ENCODE peak calls at places on chromosomes 3 and 15, in nine cellular contexts. H is cardiac muscle cell; F is Caco-2; W is CD4-positive, alpha-beta T cell; Z is mammary epithelial cell; V is upper lobe of right lung; I is PC-9; G is lung; A is breast epithelium. O is an unnamed sample. For H3K9me3, the result is how much of the 10 kb centered on the place peaks cover.

GRCh38 chr3:143150979-143151726 is 31.6 kb downstream of the CHST2 start:
- DNase-seq in H (no peak), F (no peak), W (no peak), Z (no peak), V (no peak), I (no peak), G (no peak), A (no peak), O (peak)

GRCh38 chr3:132253262-132253878 is 63.8 kb upstream of the ACP3 start:
- DNase-seq in H (peak), F (no peak), W (no peak), Z (peak), V (no peak), I (peak), G (no peak), A (no peak), O (no peak)

GRCh38 chr3:78979083-78979482 is 788.7 kb downstream of the ROBO1 start:
- DNase-seq in H (no peak), F (no peak), W (no peak), Z (no peak), V (no peak), I (no peak), G (no peak), A (no peak), O (no peak)

GRCh38 chr15:82183121-82184031 is 79.2 kb downstream of the EFL1 start:
- DNase-seq in H (no peak), F (no peak), W (no peak), Z (peak), V (no peak), I (no peak), G (no peak), A (no peak), O (no peak)

GRCh38 chr3:127012091-127012490 is 29.2 kb downstream of the PLXNA1 start:
- DNase-seq in H (no peak), F (no peak), W (no peak), Z (no peak), V (no peak), I (no peak), G (no peak), A (no peak), O (no peak)

GRCh38 chr15:69895202-69895601 is 202.5 kb downstream of the TLE3 start:
- DNase-seq in H (no peak), F (no peak), W (no peak), Z (no peak), V (no peak), I (no peak), G (no peak), A (no peak), O (no peak)

GRCh38 chr3:195085356-195086130 is 185.4 kb downstream of the XXYLT1 start:
- DNase-seq in H (no peak), F (no peak), W (no peak), Z (no peak), V (peak), I (no peak), G (no peak), A (peak), O (no peak)

GRCh38 chr3:31671976-31672375 is 139.3 kb downstream of the STT3B start:
- DNase-seq in H (peak), F (no peak), W (no peak), Z (no peak), V (no peak), I (no peak), G (peak), A (no peak), O (no peak)

GRCh38 chr3:126417461-126418255 is 22.9 kb downstream of the CFAP100 start:
- DNase-seq in H (no peak), F (peak), W (no peak), Z (no peak), V (peak), I (no peak), G (no peak), A (peak), O (no peak)

GRCh38 chr3:181851063-181851462 is 139.3 kb downstream of the SOX2 start:
- DNase-seq in H (no peak), F (peak), W (no peak), Z (no peak), V (no peak), I (peak), G (no peak), A (no peak), O (no peak)

GRCh38 chr3:32325957-32326356 is 65.7 kb upstream of the CMTM7 start:
- DNase-seq in H (no peak), F (no peak), W (no peak), Z (peak), V (no peak), I (no peak), G (no peak), A (no peak), O (no peak)

GRCh38 chr3:123143669-123144411 is 57.9 kb upstream of the SEC22A start:
- DNase-seq in H (peak), F (peak), W (no peak), Z (no peak), V (peak), I (peak), G (no peak), A (no peak), O (no peak)

GRCh38 chr3:75396316-75396802 is 267.8 kb upstream of the FRG2C start:
- DNase-seq in H (no peak), F (no peak), W (no peak), Z (no peak), V (peak), I (no peak), G (no peak), A (no peak), O (no peak)

GRCh38 chr15:89672221-89673161 is 6.7 kb downstream of the PLIN1 start:
- DNase-seq in H (no peak), F (no peak), W (no peak), Z (no peak), V (no peak), I (no peak), G (no peak), A (no peak), O (no peak)

GRCh38 chr3:97388774-97389173 is 375.8 kb upstream of the ARL6 start:
- DNase-seq in H (no peak), F (no peak), W (no peak), Z (no peak), V (no peak), I (no peak), G (no peak), A (no peak), O (no peak)

GRCh38 chr3:16484216-16484615 is 29.3 kb downstream of the RFTN1 start:
- DNase-seq in H (no peak), F (no peak), W (no peak), Z (no peak), V (no peak), I (no peak), G (no peak), A (no peak), O (no peak)

GRCh38 chr3:94305835-94306685 is 243.2 kb downstream of the NSUN3 start:
- DNase-seq in H (no peak), F (peak), W (no peak), Z (no peak), V (no peak), I (no peak), G (no peak), A (no peak), O (no peak)
- H3K9me3 ChIP-seq in H (under half), F (under half), W (under half), Z (under half), V (under half), I (under half), G (under half), A (under half), O (under half)

DNA sequence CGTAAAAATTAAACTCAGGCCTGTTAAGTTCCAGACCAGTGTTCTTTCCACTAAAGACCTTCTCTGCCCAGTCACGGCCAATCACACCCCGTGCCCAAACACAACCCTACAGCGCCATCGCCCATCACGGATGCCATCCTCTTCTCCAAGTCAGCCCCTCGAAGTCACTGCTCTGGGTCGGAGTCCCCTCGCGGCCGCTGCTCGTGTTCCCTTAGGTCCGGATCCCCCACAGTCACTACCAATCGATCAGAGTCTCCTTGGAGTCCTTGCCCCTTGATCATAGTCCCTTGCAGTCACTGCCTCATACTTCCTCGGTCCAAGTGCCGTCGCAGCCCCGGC is 491 bp downstream of the PCYT1A start:
- DNase-seq in H (no peak), F (no peak), W (peak), Z (peak), V (no peak), I (no peak), G (peak), A (no peak), O (peak)
- TF ChIP-seq CTCF in H (no peak), F (no peak), W (no peak), Z (no peak), V (no peak), I (no peak), G (no peak), A (no peak), O (no peak)

GRCh38 chr3:128855574-128855973 is 23.8 kb upstream of the ACAD9 start:
- DNase-seq in H (no peak), F (no peak), W (no peak), Z (no peak), V (no peak), I (no peak), G (no peak), A (no peak), O (no peak)
- H3K9me3 ChIP-seq in H (under half), F (under half), W (under half), Z (under half), V (under half), I (under half), G (under half), A (under half), O (half or more)

DNA sequence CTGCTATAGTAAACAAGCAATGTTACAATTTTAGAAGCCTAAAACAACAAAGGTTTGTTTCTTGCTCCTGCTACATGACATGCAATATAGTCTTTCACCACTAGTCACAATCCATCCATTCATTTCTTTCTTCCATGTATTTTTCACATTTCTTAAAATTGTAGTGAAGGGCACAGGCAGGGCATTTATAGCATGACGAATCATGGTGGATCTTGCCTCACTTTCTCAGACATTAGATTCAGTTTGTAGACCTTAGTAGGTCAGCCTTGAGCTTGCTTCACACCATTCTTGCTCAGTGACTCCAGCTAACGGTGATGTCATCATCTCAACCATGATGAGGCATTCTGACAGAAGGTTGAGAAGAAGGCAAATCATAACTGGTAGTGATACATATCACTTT is 546.8 kb downstream of the TBL1XR1 start:
- DNase-seq in H (no peak), F (no peak), W (no peak), Z (peak), V (no peak), I (no peak), G (no peak), A (no peak), O (no peak)
- TF ChIP-seq CTCF in H (peak), F (no peak), W (no peak), Z (peak), V (no peak), I (peak), G (no peak), A (no peak), O (no peak)

O was measured in heart right ventricle.